ENCODE peak calls at places on chromosome 6, in four cellular contexts. N is naive thymus-derived CD4-positive, alpha-beta T cell; J is RWPE1; D is NCI-H345. T is an unnamed sample.

GRCh38 chr6:150865043-150865405 is 478 bp upstream of the MTHFD1L start:
- DNase-seq in J (no peak), N (no peak), D (no peak), T (no peak)

GRCh38 chr6:166417285-166417691 is 34.5 kb upstream of the MPC1 start:
- DNase-seq in D (no peak), N (peak; percentile 86), J (no peak), T (peak; percentile 70)

GRCh38 chr6:52663120-52663934 is 7.6 kb upstream of the TMEM14A start:
- DNase-seq in J (peak; percentile 64), N (peak; percentile 71), D (peak; percentile 72), T (peak; percentile 65)

GRCh38 chr6:66362888-66363287 is 655.9 kb upstream of the EYS start:
- DNase-seq in N (no peak), J (no peak), D (no peak), T (no peak)

GRCh38 chr6:110180228-110181008 is at the start of gene CDC40:
- DNase-seq in N (no peak), J (peak; percentile 42), D (peak; percentile 73), T (peak; percentile 67)

GRCh38 chr6:91029211-91029610 is 442.3 kb upstream of the MAP3K7 start:
- DNase-seq in D (peak; percentile 60), N (no peak), J (no peak), T (no peak)

GRCh38 chr6:70955441-70956190 is 1.2 kb downstream of the B3GAT2 start:
- DNase-seq in J (peak; percentile 63), D (peak; percentile 91), N (peak; percentile 81), T (no peak)

GRCh38 chr6:43771858-43772570 is 2.0 kb downstream of the VEGFA start:
- DNase-seq in J (peak; percentile 75), N (no peak), D (peak; percentile 27), T (peak; percentile 71)

GRCh38 chr6:139533573-139534471 is 159.4 kb upstream of the CITED2 start:
- DNase-seq in D (no peak), N (no peak), J (no peak), T (no peak)

GRCh38 chr6:30884521-30885480 is 482 bp downstream of the DDR1 start:
- DNase-seq in D (peak; percentile 24), N (no peak), J (peak; percentile 60), T (peak; percentile 59)

GRCh38 chr6:165055231-165055630 is 254.2 kb downstream of the C6orf118 start:
- DNase-seq in J (peak; percentile 34), D (no peak), N (no peak), T (peak; percentile 18)

GRCh38 chr6:121823437-121823851 is 388.0 kb downstream of the GJA1 start:
- DNase-seq in D (no peak), J (peak; percentile 5), N (no peak), T (no peak)

GRCh38 chr6:119240257-119241123 is 109.1 kb downstream of the MAN1A1 start:
- DNase-seq in J (no peak), N (no peak), D (no peak), T (no peak)

GRCh38 chr6:125027287-125027686 is 65.0 kb downstream of the RNF217 start:
- DNase-seq in N (no peak), D (no peak), J (no peak), T (no peak)

GRCh38 chr6:138528137-138528536 is 28.8 kb upstream of the NHSL1 start:
- DNase-seq in N (no peak), D (no peak), J (no peak), T (no peak)

GRCh38 chr6:158019416-158019815 is 37.8 kb downstream of the SYNJ2 start:
- DNase-seq in D (no peak), J (no peak), N (no peak), T (no peak)

GRCh38 chr6:11275598-11275997 is 43.1 kb upstream of the NEDD9 start:
- DNase-seq in J (no peak), D (no peak), N (peak; percentile 8), T (peak; percentile 31)

GRCh38 chr6:141403827-141404226 is 728.9 kb upstream of the GJE1 start:
- DNase-seq in N (no peak), J (no peak), D (no peak), T (no peak)

T was measured in DND-41.